ENCODE peak calls at places on chromosomes 3 and 15, in nine cellular contexts. One of them, this sample, is unnamed.

GRCh38 chr15:31306426-31307269 is 20.0 kb upstream of the KLF13 start:
- DNase-seq in left cardiac atrium: peak
- DNase-seq in AG08395: no peak
- DNase-seq in IMR-90: no peak
- DNase-seq in NCI-H1930: peak
- DNase-seq in spleen: no peak
- DNase-seq in AG09309: no peak
- DNase-seq in KG1: no peak
- DNase-seq in NCI-H1105 treated with DMSO at 0.1 percent for 48 hours: peak
- DNase-seq in this sample: no peak

GRCh38 chr3:42665050-42665878 is 11.8 kb downstream of the ZBTB47 start:
- DNase-seq in left cardiac atrium: no peak
- DNase-seq in AG08395: no peak
- DNase-seq in IMR-90: no peak
- DNase-seq in NCI-H1930: no peak
- DNase-seq in spleen: no peak
- DNase-seq in AG09309: no peak
- DNase-seq in KG1: no peak
- DNase-seq in NCI-H1105 treated with DMSO at 0.1 percent for 48 hours: no peak
- DNase-seq in this sample: no peak

GRCh38 chr3:194574639-194575483 is 58.4 kb downstream of the TMEM44 start:
- DNase-seq in left cardiac atrium: peak
- DNase-seq in AG08395: no peak
- DNase-seq in IMR-90: peak
- DNase-seq in NCI-H1930: no peak
- DNase-seq in spleen: no peak
- DNase-seq in AG09309: no peak
- DNase-seq in KG1: no peak
- DNase-seq in NCI-H1105 treated with DMSO at 0.1 percent for 48 hours: no peak
- DNase-seq in this sample: no peak

GRCh38 chr3:140420621-140421357 is 257.1 kb upstream of the TRIM42 start:
- DNase-seq in left cardiac atrium: peak
- DNase-seq in AG08395: no peak
- DNase-seq in IMR-90: peak
- DNase-seq in NCI-H1930: no peak
- DNase-seq in spleen: no peak
- DNase-seq in AG09309: peak
- DNase-seq in KG1: no peak
- DNase-seq in NCI-H1105 treated with DMSO at 0.1 percent for 48 hours: no peak
- DNase-seq in this sample: no peak

GRCh38 chr3:180698760-180699270 is 19.5 kb upstream of the CCDC39 start:
- DNase-seq in left cardiac atrium: no peak
- DNase-seq in AG08395: no peak
- DNase-seq in IMR-90: no peak
- DNase-seq in NCI-H1930: no peak
- DNase-seq in spleen: no peak
- DNase-seq in AG09309: no peak
- DNase-seq in KG1: no peak
- DNase-seq in NCI-H1105 treated with DMSO at 0.1 percent for 48 hours: no peak
- DNase-seq in this sample: no peak

GRCh38 chr3:41216993-41217392 is 17.7 kb downstream of the CTNNB1 start:
- DNase-seq in left cardiac atrium: no peak
- DNase-seq in AG08395: no peak
- DNase-seq in IMR-90: no peak
- DNase-seq in NCI-H1930: no peak
- DNase-seq in spleen: no peak
- DNase-seq in AG09309: no peak
- DNase-seq in KG1: no peak
- DNase-seq in NCI-H1105 treated with DMSO at 0.1 percent for 48 hours: no peak
- DNase-seq in this sample: no peak

GRCh38 chr15:93420050-93420452 is 331.0 kb upstream of the RGMA start:
- DNase-seq in left cardiac atrium: no peak
- DNase-seq in AG08395: no peak
- DNase-seq in IMR-90: no peak
- DNase-seq in NCI-H1930: no peak
- DNase-seq in spleen: no peak
- DNase-seq in AG09309: no peak
- DNase-seq in KG1: no peak
- DNase-seq in NCI-H1105 treated with DMSO at 0.1 percent for 48 hours: no peak
- DNase-seq in this sample: no peak

GRCh38 chr15:22989576-22990477 is 9.7 kb upstream of the CYFIP1 start:
- DNase-seq in left cardiac atrium: no peak
- DNase-seq in AG08395: peak
- DNase-seq in IMR-90: no peak
- DNase-seq in NCI-H1930: no peak
- DNase-seq in spleen: peak
- DNase-seq in AG09309: no peak
- DNase-seq in KG1: no peak
- DNase-seq in NCI-H1105 treated with DMSO at 0.1 percent for 48 hours: no peak
- DNase-seq in this sample: no peak

GRCh38 chr3:66037330-66037985 is 1.3 kb downstream of the MAGI1 start:
- DNase-seq in left cardiac atrium: peak
- DNase-seq in AG08395: peak
- DNase-seq in IMR-90: peak
- DNase-seq in NCI-H1930: peak
- DNase-seq in spleen: no peak
- DNase-seq in AG09309: no peak
- DNase-seq in KG1: no peak
- DNase-seq in NCI-H1105 treated with DMSO at 0.1 percent for 48 hours: peak
- DNase-seq in this sample: no peak

GRCh38 chr3:159548675-159549335 is 439.8 kb upstream of the IL12A start:
- DNase-seq in left cardiac atrium: no peak
- DNase-seq in AG08395: peak
- DNase-seq in IMR-90: peak
- DNase-seq in NCI-H1930: no peak
- DNase-seq in spleen: no peak
- DNase-seq in AG09309: no peak
- DNase-seq in KG1: no peak
- DNase-seq in NCI-H1105 treated with DMSO at 0.1 percent for 48 hours: no peak
- DNase-seq in this sample: no peak

GRCh38 chr3:37941608-37942540 is 48.7 kb upstream of the VILL start:
- DNase-seq in left cardiac atrium: no peak
- DNase-seq in AG08395: no peak
- DNase-seq in IMR-90: no peak
- DNase-seq in NCI-H1930: no peak
- DNase-seq in spleen: no peak
- DNase-seq in AG09309: no peak
- DNase-seq in KG1: no peak
- DNase-seq in NCI-H1105 treated with DMSO at 0.1 percent for 48 hours: no peak
- DNase-seq in this sample: no peak

GRCh38 chr3:101816215-101817149 is 32.8 kb upstream of the NFKBIZ start:
- DNase-seq in left cardiac atrium: no peak
- DNase-seq in AG08395: peak
- DNase-seq in IMR-90: no peak
- DNase-seq in NCI-H1930: no peak
- DNase-seq in spleen: no peak
- DNase-seq in AG09309: no peak
- DNase-seq in KG1: no peak
- DNase-seq in NCI-H1105 treated with DMSO at 0.1 percent for 48 hours: no peak
- DNase-seq in this sample: no peak

GRCh38 chr15:58475573-58476524 is 44.1 kb downstream of the LIPC start:
- DNase-seq in left cardiac atrium: peak
- DNase-seq in AG08395: peak
- DNase-seq in IMR-90: peak
- DNase-seq in NCI-H1930: no peak
- DNase-seq in spleen: no peak
- DNase-seq in AG09309: peak
- DNase-seq in KG1: peak
- DNase-seq in NCI-H1105 treated with DMSO at 0.1 percent for 48 hours: peak
- DNase-seq in this sample: no peak

GRCh38 chr3:67484085-67484484 is 170.3 kb downstream of the SUCLG2 start:
- DNase-seq in left cardiac atrium: no peak
- DNase-seq in AG08395: no peak
- DNase-seq in IMR-90: no peak
- DNase-seq in NCI-H1930: no peak
- DNase-seq in spleen: no peak
- DNase-seq in AG09309: no peak
- DNase-seq in KG1: no peak
- DNase-seq in NCI-H1105 treated with DMSO at 0.1 percent for 48 hours: no peak
- DNase-seq in this sample: no peak

GRCh38 chr15:53962646-53963561 is 15.3 kb upstream of the UNC13C start:
- DNase-seq in left cardiac atrium: peak
- DNase-seq in AG08395: no peak
- DNase-seq in IMR-90: no peak
- DNase-seq in NCI-H1930: no peak
- DNase-seq in spleen: no peak
- DNase-seq in AG09309: no peak
- DNase-seq in KG1: no peak
- DNase-seq in NCI-H1105 treated with DMSO at 0.1 percent for 48 hours: peak
- DNase-seq in this sample: no peak

GRCh38 chr3:133413166-133414020 is 13.5 kb downstream of the BFSP2 start:
- DNase-seq in left cardiac atrium: no peak
- DNase-seq in AG08395: peak
- DNase-seq in IMR-90: peak
- DNase-seq in NCI-H1930: no peak
- DNase-seq in spleen: no peak
- DNase-seq in AG09309: no peak
- DNase-seq in KG1: no peak
- DNase-seq in NCI-H1105 treated with DMSO at 0.1 percent for 48 hours: peak
- DNase-seq in this sample: peak

GRCh38 chr3:189914799-189915198 is 205.9 kb downstream of the P3H2 start:
- DNase-seq in left cardiac atrium: no peak
- DNase-seq in AG08395: peak
- DNase-seq in IMR-90: peak
- DNase-seq in NCI-H1930: no peak
- DNase-seq in spleen: no peak
- DNase-seq in AG09309: peak
- DNase-seq in KG1: no peak
- DNase-seq in NCI-H1105 treated with DMSO at 0.1 percent for 48 hours: no peak
- DNase-seq in this sample: no peak

GRCh38 chr3:157127831-157128767 is 31.8 kb downstream of the CCNL1 start:
- DNase-seq in left cardiac atrium: peak
- DNase-seq in AG08395: peak
- DNase-seq in IMR-90: peak
- DNase-seq in NCI-H1930: no peak
- DNase-seq in spleen: no peak
- DNase-seq in AG09309: peak
- DNase-seq in KG1: no peak
- DNase-seq in NCI-H1105 treated with DMSO at 0.1 percent for 48 hours: no peak
- DNase-seq in this sample: no peak

GRCh38 chr15:66941231-66941711 is 124.1 kb upstream of the SMAD3 start:
- DNase-seq in left cardiac atrium: no peak
- DNase-seq in AG08395: no peak
- DNase-seq in IMR-90: no peak
- DNase-seq in NCI-H1930: no peak
- DNase-seq in spleen: no peak
- DNase-seq in AG09309: no peak
- DNase-seq in KG1: no peak
- DNase-seq in NCI-H1105 treated with DMSO at 0.1 percent for 48 hours: no peak
- DNase-seq in this sample: no peak

GRCh38 chr3:33490641-33491241 is 50.5 kb upstream of the UBP1 start:
- DNase-seq in left cardiac atrium: no peak
- DNase-seq in AG08395: no peak
- DNase-seq in IMR-90: no peak
- DNase-seq in NCI-H1930: no peak
- DNase-seq in spleen: no peak
- DNase-seq in AG09309: no peak
- DNase-seq in KG1: no peak
- DNase-seq in NCI-H1105 treated with DMSO at 0.1 percent for 48 hours: peak
- DNase-seq in this sample: no peak

GRCh38 chr3:64848822-64849221 is 161.0 kb upstream of the ADAMTS9 start:
- DNase-seq in left cardiac atrium: no peak
- DNase-seq in AG08395: peak
- DNase-seq in IMR-90: peak
- DNase-seq in NCI-H1930: no peak
- DNase-seq in spleen: no peak
- DNase-seq in AG09309: no peak
- DNase-seq in KG1: no peak
- DNase-seq in NCI-H1105 treated with DMSO at 0.1 percent for 48 hours: no peak
- DNase-seq in this sample: no peak

GRCh38 chr15:38611228-38611627 is 46.6 kb upstream of the RASGRP1 start:
- DNase-seq in left cardiac atrium: no peak
- DNase-seq in AG08395: no peak
- DNase-seq in IMR-90: no peak
- DNase-seq in NCI-H1930: no peak
- DNase-seq in spleen: no peak
- DNase-seq in AG09309: no peak
- DNase-seq in KG1: no peak
- DNase-seq in NCI-H1105 treated with DMSO at 0.1 percent for 48 hours: no peak
- DNase-seq in this sample: no peak

GRCh38 chr3:4642611-4643010 is 149.5 kb downstream of the ITPR1 start:
- DNase-seq in left cardiac atrium: no peak
- DNase-seq in AG08395: no peak
- DNase-seq in IMR-90: no peak
- DNase-seq in NCI-H1930: no peak
- DNase-seq in spleen: no peak
- DNase-seq in AG09309: no peak
- DNase-seq in KG1: no peak
- DNase-seq in NCI-H1105 treated with DMSO at 0.1 percent for 48 hours: no peak
- DNase-seq in this sample: no peak

GRCh38 chr15:87777054-87777498 is 479.5 kb downstream of the NTRK3 start:
- DNase-seq in left cardiac atrium: peak
- DNase-seq in AG08395: peak
- DNase-seq in IMR-90: peak
- DNase-seq in NCI-H1930: no peak
- DNase-seq in spleen: no peak
- DNase-seq in AG09309: peak
- DNase-seq in KG1: no peak
- DNase-seq in NCI-H1105 treated with DMSO at 0.1 percent for 48 hours: no peak
- DNase-seq in this sample: no peak

GRCh38 chr15:92637621-92638020 is 18.0 kb downstream of the FAM174B start:
- DNase-seq in left cardiac atrium: no peak
- DNase-seq in AG08395: no peak
- DNase-seq in IMR-90: no peak
- DNase-seq in NCI-H1930: no peak
- DNase-seq in spleen: peak
- DNase-seq in AG09309: no peak
- DNase-seq in KG1: no peak
- DNase-seq in NCI-H1105 treated with DMSO at 0.1 percent for 48 hours: no peak
- DNase-seq in this sample: no peak

GRCh38 chr3:132083583-132084372 is 49.0 kb upstream of the CPNE4 start:
- DNase-seq in left cardiac atrium: no peak
- DNase-seq in AG08395: no peak
- DNase-seq in IMR-90: no peak
- DNase-seq in NCI-H1930: no peak
- DNase-seq in spleen: no peak
- DNase-seq in AG09309: peak
- DNase-seq in KG1: no peak
- DNase-seq in NCI-H1105 treated with DMSO at 0.1 percent for 48 hours: no peak
- DNase-seq in this sample: no peak

GRCh38 chr15:29090617-29091466 is 178.8 kb downstream of the NSMCE3 start:
- DNase-seq in left cardiac atrium: no peak
- DNase-seq in AG08395: no peak
- DNase-seq in IMR-90: peak
- DNase-seq in NCI-H1930: no peak
- DNase-seq in spleen: peak
- DNase-seq in AG09309: no peak
- DNase-seq in KG1: peak
- DNase-seq in NCI-H1105 treated with DMSO at 0.1 percent for 48 hours: peak
- DNase-seq in this sample: no peak

GRCh38 chr3:141231923-141232861 is 567 bp downstream of the PXYLP1 start:
- DNase-seq in left cardiac atrium: peak
- DNase-seq in AG08395: no peak
- DNase-seq in IMR-90: no peak
- DNase-seq in NCI-H1930: peak
- DNase-seq in spleen: peak
- DNase-seq in AG09309: no peak
- DNase-seq in KG1: no peak
- DNase-seq in NCI-H1105 treated with DMSO at 0.1 percent for 48 hours: peak
- DNase-seq in this sample: no peak

GRCh38 chr3:127162947-127163645 is 29.8 kb upstream of the PRR23E start:
- DNase-seq in left cardiac atrium: no peak
- DNase-seq in AG08395: no peak
- DNase-seq in IMR-90: no peak
- DNase-seq in NCI-H1930: no peak
- DNase-seq in spleen: no peak
- DNase-seq in AG09309: no peak
- DNase-seq in KG1: no peak
- DNase-seq in NCI-H1105 treated with DMSO at 0.1 percent for 48 hours: no peak
- DNase-seq in this sample: no peak

GRCh38 chr3:68088216-68088615 is 433.8 kb upstream of the SUCLG2 start:
- DNase-seq in left cardiac atrium: no peak
- DNase-seq in AG08395: no peak
- DNase-seq in IMR-90: no peak
- DNase-seq in NCI-H1930: no peak
- DNase-seq in spleen: no peak
- DNase-seq in AG09309: no peak
- DNase-seq in KG1: no peak
- DNase-seq in NCI-H1105 treated with DMSO at 0.1 percent for 48 hours: peak
- DNase-seq in this sample: no peak

GRCh38 chr3:167406876-167407492 is 26.9 kb upstream of the ZBBX start:
- DNase-seq in left cardiac atrium: peak
- DNase-seq in AG08395: no peak
- DNase-seq in IMR-90: peak
- DNase-seq in NCI-H1930: peak
- DNase-seq in spleen: no peak
- DNase-seq in AG09309: no peak
- DNase-seq in KG1: peak
- DNase-seq in NCI-H1105 treated with DMSO at 0.1 percent for 48 hours: peak
- DNase-seq in this sample: no peak